ENCODE peak calls at places on chromosome 4, in five cellular contexts. Q is BJ; L is stomach; C is CD8-positive, alpha-beta memory T cell; Y is cardiac muscle cell. W is an unnamed sample.

GRCh38 chr4:174402470-174403176 is 118.9 kb downstream of the CEP44 start:
- DNase-seq in Q (no peak), L (no peak), C (no peak), Y (no peak), W (no peak)

GRCh38 chr4:93888308-93888707 is 59.8 kb downstream of the ATOH1 start:
- DNase-seq in Q (no peak), L (no peak), C (no peak), Y (no peak), W (no peak)

GRCh38 chr4:13347517-13348125 is 136.5 kb downstream of the RAB28 start:
- DNase-seq in Q (no peak), L (no peak), C (no peak), Y (no peak), W (no peak)

GRCh38 chr4:9800878-9801277 is 19.4 kb downstream of the DRD5 start:
- DNase-seq in Q (no peak), L (no peak), C (no peak), Y (no peak), W (no peak)

GRCh38 chr4:174526731-174527130 is 4.4 kb upstream of the HPGD start:
- DNase-seq in Q (no peak), L (no peak), C (no peak), Y (no peak), W (no peak)

GRCh38 chr4:153000068-153000420 is 63.9 kb downstream of the FHDC1 start:
- DNase-seq in Q (no peak), L (no peak), C (no peak), Y (no peak), W (no peak)

GRCh38 chr4:56086073-56086521 is 137.4 kb downstream of the CEP135 start:
- DNase-seq in Q (no peak), L (no peak), C (no peak), Y (peak; percentile 41), W (no peak)

GRCh38 chr4:55503164-55503563 is 43.5 kb downstream of the CLOCK start:
- DNase-seq in Q (no peak), L (no peak), C (no peak), Y (peak; percentile 62), W (no peak)

GRCh38 chr4:164462471-164462870 is 291.5 kb upstream of the SMIM31 start:
- DNase-seq in Q (no peak), L (no peak), C (no peak), Y (no peak), W (no peak)

GRCh38 chr4:110823251-110823650 is 200.4 kb upstream of the PITX2 start:
- DNase-seq in Q (no peak), L (no peak), C (no peak), Y (peak; percentile 6), W (no peak)

GRCh38 chr4:41041541-41041940 is 172.8 kb downstream of the APBB2 start:
- DNase-seq in Q (no peak), L (no peak), C (no peak), Y (no peak), W (no peak)

GRCh38 chr4:171130126-171130801 is 682.9 kb upstream of the GALNTL6 start:
- DNase-seq in Q (no peak), L (no peak), C (no peak), Y (no peak), W (no peak)

DNA sequence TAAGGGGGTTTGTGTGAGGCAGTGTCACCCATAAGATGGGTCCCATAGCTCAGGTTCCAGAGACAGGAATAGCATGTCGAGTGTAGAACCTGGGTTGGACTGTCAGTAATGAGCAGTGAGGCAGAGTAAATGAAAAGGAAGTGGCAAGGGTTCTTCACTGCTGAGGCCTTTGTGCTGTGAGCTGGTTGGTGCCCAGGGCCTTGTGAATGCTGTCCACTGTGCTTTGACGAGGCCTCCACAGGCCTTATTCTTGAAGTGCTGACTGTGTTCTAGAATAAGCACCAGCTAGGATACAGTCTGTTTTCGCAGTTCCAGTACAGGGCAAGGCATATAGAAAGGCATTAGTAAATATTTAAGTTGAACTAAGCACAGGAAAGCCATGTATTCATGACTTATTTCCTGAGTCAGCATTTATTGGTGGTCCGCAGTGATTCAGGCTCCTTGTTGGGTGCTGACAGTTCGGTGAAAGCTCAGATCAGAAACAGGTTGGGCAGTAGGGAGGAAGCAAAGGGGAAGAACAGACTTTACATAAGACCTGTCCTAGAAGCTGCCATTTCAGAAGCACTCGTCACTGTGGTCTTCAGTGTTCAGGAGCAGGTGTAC is 25.6 kb upstream of the TADA2B start:
- DNase-seq in Q (no peak), L (no peak), C (no peak), Y (no peak), W (no peak)
- H3K36me3 ChIP-seq in Q (peaks cover 17% of the 10 kb centered on the region), L (peaks cover 100% of the 10 kb centered on the region), C (peaks cover 19% of the 10 kb centered on the region), Y (peaks cover 14% of the 10 kb centered on the region), W (peaks cover 91% of the 10 kb centered on the region)

DNA sequence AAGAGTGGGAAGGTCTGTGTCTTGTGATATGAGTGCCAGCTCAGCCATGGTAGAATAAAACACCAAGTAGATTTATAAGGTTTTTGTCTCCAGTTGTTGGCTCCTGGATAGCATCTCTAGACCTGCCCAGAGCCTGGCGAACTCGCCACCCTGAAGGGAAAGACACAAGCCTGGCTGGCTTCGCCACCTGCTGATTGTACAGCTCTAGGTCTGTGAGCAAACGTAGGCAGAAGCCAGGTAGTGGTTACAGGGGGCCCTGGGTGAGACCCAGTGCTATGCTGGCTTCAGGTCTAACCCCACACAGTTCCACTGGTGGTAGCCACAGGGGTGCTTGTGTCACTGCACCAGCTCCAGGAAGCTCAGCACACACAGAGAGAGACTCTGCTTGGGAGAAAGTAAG is 100.5 kb downstream of the BLTP1 start:
- DNase-seq in Q (no peak), L (no peak), C (no peak), Y (no peak), W (peak; percentile 55)
- H3K36me3 ChIP-seq in Q (peaks cover 9% of the 10 kb centered on the region), L (peaks cover 97% of the 10 kb centered on the region), C (peaks cover 60% of the 10 kb centered on the region), Y (peaks cover 76% of the 10 kb centered on the region), W (peaks cover 19% of the 10 kb centered on the region)

DNA sequence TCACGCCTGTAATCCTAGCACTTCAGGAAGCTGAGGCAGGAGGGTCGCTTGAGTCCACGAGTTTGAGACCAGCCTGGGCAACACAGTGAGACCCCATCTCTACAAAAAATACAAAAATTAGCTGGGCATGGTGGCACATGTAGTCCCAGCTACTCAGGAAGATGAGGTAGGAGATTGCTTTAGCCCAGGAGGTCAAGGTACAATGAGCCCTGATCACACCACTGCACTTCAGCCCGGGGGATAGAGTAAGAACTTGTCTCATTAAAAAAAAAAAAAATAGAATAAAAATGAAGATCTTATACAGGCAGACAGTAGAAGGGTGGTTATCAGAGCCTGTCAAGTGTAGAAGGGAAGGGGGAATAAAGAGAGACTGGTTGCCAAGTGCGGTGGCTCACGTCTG is 116.9 kb downstream of the PDS5A start:
- DNase-seq in Q (no peak), L (no peak), C (no peak), Y (no peak), W (no peak)
- H3K36me3 ChIP-seq in Q (peaks cover 7% of the 10 kb centered on the region), L (peaks cover 87% of the 10 kb centered on the region), C (peaks cover 21% of the 10 kb centered on the region), Y (peaks cover 27% of the 10 kb centered on the region), W (peaks cover 91% of the 10 kb centered on the region)

GRCh38 chr4:92210906-92211305 is 92.9 kb upstream of the GRID2 start:
- DNase-seq in Q (no peak), L (no peak), C (no peak), Y (no peak), W (no peak)
- H3K36me3 ChIP-seq in Q (no peaks in the 10 kb centered on the region), L (no peaks in the 10 kb centered on the region), C (no peaks in the 10 kb centered on the region), Y (no peaks in the 10 kb centered on the region), W (no peaks in the 10 kb centered on the region)

GRCh38 chr4:17962171-17962570 is 59.4 kb downstream of the LCORL start:
- DNase-seq in Q (no peak), L (no peak), C (no peak), Y (no peak), W (no peak)
- H3K36me3 ChIP-seq in Q (no peaks in the 10 kb centered on the region), L (no peaks in the 10 kb centered on the region), C (no peaks in the 10 kb centered on the region), Y (peaks cover 4% of the 10 kb centered on the region), W (peaks cover 20% of the 10 kb centered on the region)